ENCODE peak calls at places on chromosome 1, in nine cellular contexts. O, S, T, A, U, H, G, P and Q are unnamed samples. For H3K9me2, the result is how much of the 10 kb centered on the place peaks cover.

GRCh38 chr1:13585599-13585965 is 1.9 kb downstream of the PDPN start:
- DNase-seq in S (no peak), A (no peak), P (no peak), T (no peak), O (no peak), G (no peak), H (no peak), U (peak), Q (no peak)

GRCh38 chr1:20185834-20186782 is at the start of the genes PLA2G2C and UBXN10:
- DNase-seq in O (peak), U (peak), H (peak), T (no peak), A (no peak), G (peak), P (peak), S (peak), Q (no peak)

GRCh38 chr1:7581754-7582264 is 189.3 kb upstream of the VAMP3 start:
- DNase-seq in S (no peak), H (no peak), O (peak), T (no peak), G (no peak), P (no peak), U (no peak), A (no peak), Q (no peak)

GRCh38 chr1:169779970-169780369 is 14.7 kb downstream of the METTL18 start:
- DNase-seq in P (no peak), S (peak), H (no peak), A (no peak), U (no peak), G (no peak), O (peak), T (peak), Q (no peak)

GRCh38 chr1:233721003-233721595 is 107.2 kb downstream of the KCNK1 start:
- DNase-seq in S (peak), U (peak), A (no peak), H (no peak), O (no peak), G (no peak), T (peak), P (peak), Q (no peak)

GRCh38 chr1:226598455-226598849 is 49.9 kb downstream of the STUM start:
- DNase-seq in H (no peak), U (no peak), S (no peak), T (peak), O (no peak), P (no peak), A (no peak), G (no peak), Q (no peak)

GRCh38 chr1:91757760-91758545 is 128.0 kb downstream of the TGFBR3 start:
- DNase-seq in T (no peak), G (no peak), S (no peak), P (no peak), U (no peak), A (no peak), H (no peak), O (peak), Q (no peak)

GRCh38 chr1:30117685-30118084 is 605.7 kb downstream of the MATN1 start:
- DNase-seq in U (no peak), S (no peak), G (no peak), H (no peak), P (no peak), T (no peak), O (no peak), A (peak), Q (no peak)

GRCh38 chr1:55337801-55338447 is 122.8 kb upstream of the USP24 start:
- DNase-seq in H (peak), G (peak), T (peak), O (peak), S (no peak), P (peak), U (peak), A (peak), Q (peak)

GRCh38 chr1:172117800-172118199 is 276.5 kb downstream of the DNM3 start:
- DNase-seq in O (no peak), T (no peak), P (no peak), G (no peak), A (no peak), H (no peak), U (no peak), S (no peak), Q (no peak)

GRCh38 chr1:82491301-82491986 is 690.7 kb downstream of the ADGRL2 start:
- DNase-seq in G (no peak), S (no peak), A (no peak), T (no peak), U (no peak), H (no peak), P (no peak), O (peak), Q (no peak)

GRCh38 chr1:156493749-156494148 is 6.8 kb downstream of the MEF2D start:
- DNase-seq in A (peak), H (no peak), U (no peak), P (no peak), G (peak), S (no peak), T (no peak), O (no peak), Q (no peak)

GRCh38 chr1:185314416-185314815 is 2.6 kb downstream of the IVNS1ABP start:
- DNase-seq in S (no peak), G (no peak), T (peak), H (no peak), O (peak), U (peak), P (peak), A (no peak), Q (no peak)
- H3K4me3 ChIP-seq in S (peak), G (peak), T (peak), H (peak), O (peak), U (peak), P (peak), A (peak), Q (no peak)

DNA sequence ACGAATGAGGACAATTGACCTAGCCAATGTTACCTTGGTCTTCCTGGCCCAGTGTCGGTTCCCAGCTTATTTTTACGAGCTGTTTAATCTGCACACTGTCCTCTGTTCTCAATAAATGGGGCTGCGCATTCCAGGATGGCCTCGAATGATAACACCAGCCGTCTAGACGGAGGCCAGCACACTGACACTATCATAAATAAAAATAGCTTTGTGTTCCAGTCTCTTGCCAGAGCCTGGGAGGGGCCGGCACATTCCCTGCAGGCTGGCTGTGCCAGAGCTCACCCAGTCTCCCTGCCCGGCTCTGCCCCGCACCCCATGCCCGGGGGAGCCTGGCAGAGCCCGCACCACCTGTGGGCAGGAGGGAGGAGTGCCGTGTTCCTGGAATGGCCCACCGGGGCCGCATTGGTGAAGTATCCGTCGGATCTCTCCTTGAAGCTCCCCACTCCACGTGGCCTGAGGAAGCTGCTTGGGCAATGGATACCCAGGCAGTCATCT is 92.1 kb downstream of the SPSB1 start:
- DNase-seq in O (peak), G (no peak), T (no peak), A (no peak), H (peak), U (no peak), S (no peak), P (peak), Q (no peak)
- H3K9me2 ChIP-seq in O (under half), G (under half), T (under half), A (under half), H (under half), U (under half), S (under half), P (under half), Q (under half)

GRCh38 chr1:235105051-235106043 is 23.3 kb downstream of the TOMM20 start:
- DNase-seq in S (no peak), O (peak), A (no peak), P (no peak), G (peak), H (no peak), U (no peak), T (no peak), Q (no peak)

GRCh38 chr1:235107368-235108184 is 21.1 kb downstream of the TOMM20 start:
- DNase-seq in G (no peak), H (no peak), P (no peak), A (no peak), T (no peak), U (no peak), S (no peak), O (no peak), Q (no peak)

GRCh38 chr1:235108876-235109275 is 19.8 kb downstream of the TOMM20 start:
- DNase-seq in A (no peak), G (no peak), H (no peak), P (no peak), O (no peak), U (no peak), S (no peak), T (no peak), Q (no peak)

GRCh38 chr1:235108185-235108593 is 20.4 kb downstream of the TOMM20 start:
- DNase-seq in U (no peak), T (no peak), O (no peak), S (no peak), H (no peak), G (no peak), P (no peak), A (no peak), Q (no peak)

GRCh38 chr1:235106457-235106856 is 22.2 kb downstream of the TOMM20 start:
- DNase-seq in O (no peak), H (no peak), P (no peak), U (no peak), S (no peak), A (no peak), G (no peak), T (no peak), Q (no peak)
- H3K4me3 ChIP-seq in O (no peak), H (no peak), P (no peak), U (no peak), S (no peak), A (no peak), G (no peak), T (no peak), Q (no peak)

GRCh38 chr1:4028139-4028501 is 128.0 kb upstream of the C1orf174 start:
- DNase-seq in U (no peak), O (no peak), A (peak), H (no peak), T (no peak), P (no peak), S (no peak), G (peak), Q (no peak)
- H3K9me2 ChIP-seq in U (under half), O (under half), A (under half), H (under half), T (under half), P (under half), S (under half), G (under half), Q (under half)

DNA sequence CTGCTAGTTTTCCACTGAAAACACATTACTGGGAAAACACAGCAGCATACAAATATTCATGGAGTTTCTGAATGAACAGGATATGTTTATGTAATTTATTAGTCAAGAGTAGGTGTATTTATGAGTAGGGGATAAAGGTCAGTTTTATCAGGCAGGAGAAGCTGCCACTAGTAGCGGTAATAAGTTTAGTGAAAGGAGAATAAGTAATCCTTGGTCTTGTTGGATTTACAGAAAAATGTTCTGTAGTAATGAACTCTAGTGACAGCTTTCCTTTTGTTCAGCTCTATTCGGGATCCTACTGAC is 1.2 kb downstream of the MAST2 start:
- DNase-seq in U (no peak), G (peak), H (no peak), P (no peak), A (no peak), O (peak), T (peak), S (no peak), Q (no peak)
- H3K4me3 ChIP-seq in U (peak), G (peak), H (peak), P (peak), A (peak), O (peak), T (peak), S (peak), Q (peak)